ENCODE peak calls at places on chromosomes 7 and 10, in six cellular contexts. One of them, this sample, is unnamed.

GRCh38 chr7:158885624-158886023 is 29.3 kb downstream of the DYNC2I1 start:
- DNase-seq in suprapubic skin: no peak
- DNase-seq in A549: peak
- DNase-seq in adrenal gland: no peak
- DNase-seq in IMR-90: peak
- DNase-seq in gastrocnemius medialis: no peak
- DNase-seq in this sample: no peak

GRCh38 chr10:132665946-132666732 is 119.8 kb downstream of the NKX6-2 start:
- DNase-seq in A549: peak
- DNase-seq in gastrocnemius medialis: no peak
- DNase-seq in IMR-90: peak
- DNase-seq in suprapubic skin: no peak
- DNase-seq in adrenal gland: no peak
- DNase-seq in this sample: no peak

GRCh38 chr7:23044581-23044980 is 30.7 kb upstream of the HYCC1 start:
- DNase-seq in suprapubic skin: no peak
- DNase-seq in adrenal gland: no peak
- DNase-seq in gastrocnemius medialis: no peak
- DNase-seq in A549: no peak
- DNase-seq in IMR-90: no peak
- DNase-seq in this sample: no peak

GRCh38 chr7:139889186-139889871 is 60.3 kb downstream of the TBXAS1 start:
- DNase-seq in IMR-90: peak
- DNase-seq in gastrocnemius medialis: no peak
- DNase-seq in adrenal gland: no peak
- DNase-seq in A549: no peak
- DNase-seq in suprapubic skin: no peak
- DNase-seq in this sample: no peak

GRCh38 chr7:73879977-73880681 is 19.2 kb downstream of the TMEM270 start:
- DNase-seq in adrenal gland: peak
- DNase-seq in suprapubic skin: peak
- DNase-seq in gastrocnemius medialis: no peak
- DNase-seq in A549: no peak
- DNase-seq in IMR-90: peak
- DNase-seq in this sample: no peak

GRCh38 chr7:55161154-55161687 is 142.4 kb downstream of the EGFR start:
- DNase-seq in adrenal gland: no peak
- DNase-seq in suprapubic skin: no peak
- DNase-seq in A549: no peak
- DNase-seq in IMR-90: no peak
- DNase-seq in gastrocnemius medialis: no peak
- DNase-seq in this sample: no peak

GRCh38 chr10:86522385-86522855 is 828 bp upstream of the WAPL start:
- DNase-seq in suprapubic skin: no peak
- DNase-seq in A549: no peak
- DNase-seq in adrenal gland: no peak
- DNase-seq in IMR-90: no peak
- DNase-seq in gastrocnemius medialis: no peak
- DNase-seq in this sample: no peak

GRCh38 chr7:129271500-129272355 is 46.9 kb downstream of the AHCYL2 start:
- DNase-seq in gastrocnemius medialis: no peak
- DNase-seq in suprapubic skin: no peak
- DNase-seq in A549: peak
- DNase-seq in IMR-90: peak
- DNase-seq in adrenal gland: peak
- DNase-seq in this sample: peak

GRCh38 chr10:92242910-92243671 is 47.8 kb downstream of the CPEB3 start:
- DNase-seq in gastrocnemius medialis: peak
- DNase-seq in suprapubic skin: no peak
- DNase-seq in adrenal gland: peak
- DNase-seq in A549: no peak
- DNase-seq in IMR-90: peak
- DNase-seq in this sample: peak

GRCh38 chr10:119355930-119356329 is 148.6 kb downstream of the GRK5 start:
- DNase-seq in suprapubic skin: no peak
- DNase-seq in IMR-90: no peak
- DNase-seq in A549: no peak
- DNase-seq in adrenal gland: no peak
- DNase-seq in gastrocnemius medialis: no peak
- DNase-seq in this sample: no peak

GRCh38 chr7:135245826-135246825 is 12.5 kb downstream of the STRA8 start:
- DNase-seq in A549: no peak
- DNase-seq in IMR-90: no peak
- DNase-seq in gastrocnemius medialis: no peak
- DNase-seq in suprapubic skin: no peak
- DNase-seq in adrenal gland: no peak
- DNase-seq in this sample: no peak

GRCh38 chr10:119516381-119517234 is 25.9 kb downstream of the RGS10 start:
- DNase-seq in suprapubic skin: no peak
- DNase-seq in IMR-90: no peak
- DNase-seq in adrenal gland: peak
- DNase-seq in A549: no peak
- DNase-seq in gastrocnemius medialis: no peak
- DNase-seq in this sample: no peak

GRCh38 chr7:100101016-100101862 is at the start of the genes AP4M1 and MCM7:
- DNase-seq in IMR-90: peak
- DNase-seq in adrenal gland: peak
- DNase-seq in A549: peak
- DNase-seq in gastrocnemius medialis: peak
- DNase-seq in suprapubic skin: peak
- DNase-seq in this sample: peak
- TF ChIP-seq POLR2A in IMR-90: peak
- TF ChIP-seq POLR2A in adrenal gland: no peak
- TF ChIP-seq POLR2A in A549: no peak
- TF ChIP-seq POLR2A in gastrocnemius medialis: peak
- TF ChIP-seq POLR2A in suprapubic skin: no peak
- TF ChIP-seq POLR2A in this sample: no peak

GRCh38 chr7:99868246-99868645 is 8.6 kb downstream of the OR2AE1 start:
- DNase-seq in suprapubic skin: no peak
- DNase-seq in gastrocnemius medialis: no peak
- DNase-seq in adrenal gland: no peak
- DNase-seq in A549: no peak
- DNase-seq in IMR-90: no peak
- DNase-seq in this sample: no peak

GRCh38 chr7:99860281-99861127 is 16.3 kb downstream of the OR2AE1 start:
- DNase-seq in gastrocnemius medialis: no peak
- DNase-seq in A549: no peak
- DNase-seq in IMR-90: peak
- DNase-seq in adrenal gland: peak
- DNase-seq in suprapubic skin: no peak
- DNase-seq in this sample: no peak

DNA sequence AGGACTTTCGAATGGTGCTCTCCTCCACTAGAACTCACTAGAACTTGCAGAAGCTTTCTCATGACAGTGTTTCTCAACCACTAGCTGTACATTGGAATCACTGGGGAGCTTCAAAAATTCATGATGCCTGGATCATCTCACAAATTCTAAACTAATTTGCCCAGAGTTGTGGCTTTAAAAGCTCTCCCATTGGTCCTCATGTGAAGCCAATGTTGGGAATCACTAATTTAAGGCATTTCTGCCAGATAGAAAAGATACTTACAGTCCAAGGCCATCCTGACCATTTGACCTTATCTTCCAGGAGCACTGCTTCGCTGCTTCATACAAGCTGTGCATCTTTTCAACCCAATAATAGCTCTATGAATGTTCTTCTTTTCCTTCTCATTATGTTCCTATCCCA is 12.8 kb downstream of the OR2AE1 start:
- DNase-seq in A549: no peak
- DNase-seq in gastrocnemius medialis: no peak
- DNase-seq in adrenal gland: no peak
- DNase-seq in suprapubic skin: no peak
- DNase-seq in IMR-90: no peak
- DNase-seq in this sample: no peak
- TF ChIP-seq POLR2A in A549: no peak
- TF ChIP-seq POLR2A in gastrocnemius medialis: no peak
- TF ChIP-seq POLR2A in adrenal gland: no peak
- TF ChIP-seq POLR2A in suprapubic skin: no peak
- TF ChIP-seq POLR2A in IMR-90: no peak
- TF ChIP-seq POLR2A in this sample: no peak

DNA sequence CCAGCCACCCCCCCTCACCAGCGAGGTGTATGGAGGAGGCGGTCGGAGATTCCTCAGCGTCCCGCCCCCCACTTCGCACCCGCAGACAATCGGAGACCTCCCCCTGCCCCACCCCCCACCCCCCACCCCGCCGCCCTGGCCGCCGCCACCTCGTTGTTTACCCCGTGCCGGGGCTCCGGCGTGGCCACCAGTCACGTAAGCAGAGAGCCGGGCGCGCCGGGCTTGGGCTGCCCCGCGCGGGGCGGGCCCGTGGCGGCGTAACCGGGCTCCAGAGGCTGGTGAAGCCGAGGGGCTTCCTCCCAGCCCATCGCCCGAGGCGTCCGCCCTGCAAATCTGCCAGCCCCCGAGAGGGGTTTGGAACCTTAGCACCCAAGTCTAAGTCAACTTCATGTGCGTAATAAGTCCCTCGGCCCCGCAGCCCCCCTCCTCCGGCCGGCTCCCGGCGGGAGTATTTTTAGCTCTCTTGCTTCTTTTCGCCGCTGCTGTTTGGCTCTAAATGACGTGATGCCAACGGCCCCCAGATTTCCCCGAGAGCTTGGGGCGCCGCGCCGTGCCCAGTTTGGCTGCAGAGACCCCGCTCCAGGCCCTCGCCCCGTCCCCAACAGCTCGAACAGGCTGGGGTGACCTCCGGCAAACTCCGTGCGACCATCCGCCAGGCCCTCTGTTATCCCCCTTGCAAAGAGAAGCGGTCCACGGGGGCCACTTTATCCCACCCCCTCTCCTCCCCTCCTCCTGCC is 2.7 kb downstream of the MXI1 start:
- DNase-seq in A549: peak
- DNase-seq in IMR-90: peak
- DNase-seq in adrenal gland: peak
- DNase-seq in gastrocnemius medialis: peak
- DNase-seq in suprapubic skin: no peak
- DNase-seq in this sample: no peak
- TF ChIP-seq POLR2A in A549: no peak
- TF ChIP-seq POLR2A in IMR-90: peak
- TF ChIP-seq POLR2A in adrenal gland: no peak
- TF ChIP-seq POLR2A in gastrocnemius medialis: no peak
- TF ChIP-seq POLR2A in suprapubic skin: no peak
- TF ChIP-seq POLR2A in this sample: no peak

GRCh38 chr7:76317782-76318487 is 15.5 kb downstream of the HSPB1 start:
- DNase-seq in IMR-90: peak
- DNase-seq in gastrocnemius medialis: peak
- DNase-seq in adrenal gland: peak
- DNase-seq in suprapubic skin: peak
- DNase-seq in A549: peak
- DNase-seq in this sample: peak
- TF ChIP-seq POLR2A in IMR-90: peak
- TF ChIP-seq POLR2A in gastrocnemius medialis: peak
- TF ChIP-seq POLR2A in adrenal gland: peak
- TF ChIP-seq POLR2A in suprapubic skin: peak
- TF ChIP-seq POLR2A in A549: peak
- TF ChIP-seq POLR2A in this sample: peak